ENCODE peak calls at places on chromosomes 13 and 19, in nine cellular contexts. V is PC-9; X is IMR-90; D is OCI-LY7; K is thoracic aorta; N is hepatocyte; E is suprapubic skin; F is CD8-positive, alpha-beta T cell; G is lower lobe of right lung. H is an unnamed sample.

GRCh38 chr13:110681868-110682550 is 23.9 kb downstream of the CARS2 start:
- DNase-seq in V (no peak), X (no peak), D (no peak), K (no peak), N (no peak), E (no peak), F (no peak), G (no peak), H (no peak)

GRCh38 chr19:54325194-54325621 is 12.2 kb upstream of the LILRA5 start:
- DNase-seq in V (peak), X (peak), D (peak), K (no peak), N (peak), E (no peak), F (peak), G (no peak), H (no peak)

GRCh38 chr13:20069956-20070355 is 90.9 kb downstream of the GJA3 start:
- DNase-seq in V (no peak), X (no peak), D (no peak), K (no peak), N (no peak), E (no peak), F (no peak), G (no peak), H (no peak)

GRCh38 chr19:18208098-18208951 is 4.5 kb upstream of the RAB3A start:
- DNase-seq in V (peak), X (peak), D (peak), K (no peak), N (no peak), E (no peak), F (peak), G (peak), H (peak)

GRCh38 chr13:20053016-20053415 is 94.5 kb downstream of the ZMYM2 start:
- DNase-seq in V (no peak), X (no peak), D (no peak), K (no peak), N (no peak), E (no peak), F (no peak), G (no peak), H (no peak)

GRCh38 chr19:38559428-38560401 is 58.0 kb downstream of the MAP4K1 start:
- DNase-seq in V (no peak), X (no peak), D (peak), K (no peak), N (no peak), E (no peak), F (peak), G (peak), H (no peak)

GRCh38 chr13:28532226-28533048 is 37.5 kb upstream of the FLT1 start:
- DNase-seq in V (no peak), X (no peak), D (no peak), K (no peak), N (peak), E (no peak), F (no peak), G (peak), H (no peak)

GRCh38 chr19:46958542-46958941 is 61.1 kb upstream of the NPAS1 start:
- DNase-seq in V (no peak), X (peak), D (no peak), K (no peak), N (no peak), E (no peak), F (no peak), G (no peak), H (no peak)

GRCh38 chr19:10052602-10053360 is 33.3 kb upstream of the SHFL start:
- DNase-seq in V (no peak), X (no peak), D (no peak), K (no peak), N (no peak), E (no peak), F (no peak), G (no peak), H (no peak)

GRCh38 chr13:50126378-50127016 is 111.3 kb downstream of the KCNRG start:
- DNase-seq in V (no peak), X (peak), D (peak), K (no peak), N (peak), E (no peak), F (no peak), G (no peak), H (peak)

GRCh38 chr19:8639821-8640401 is 9.5 kb downstream of the NFILZ start:
- DNase-seq in V (no peak), X (no peak), D (no peak), K (no peak), N (no peak), E (no peak), F (no peak), G (no peak), H (no peak)

GRCh38 chr13:23147264-23147663 is 33.5 kb upstream of the SGCG start:
- DNase-seq in V (no peak), X (no peak), D (no peak), K (no peak), N (no peak), E (no peak), F (no peak), G (no peak), H (no peak)

GRCh38 chr13:40193290-40194203 is 472.9 kb downstream of the FOXO1 start:
- DNase-seq in V (no peak), X (no peak), D (no peak), K (peak), N (no peak), E (no peak), F (no peak), G (no peak), H (no peak)

GRCh38 chr13:100694722-100695644 is 20.4 kb upstream of the TMTC4 start:
- DNase-seq in V (peak), X (peak), D (no peak), K (no peak), N (peak), E (no peak), F (no peak), G (no peak), H (no peak)

GRCh38 chr13:113768018-113768905 is 9.2 kb downstream of the TMEM255B start:
- DNase-seq in V (no peak), X (no peak), D (no peak), K (no peak), N (no peak), E (no peak), F (no peak), G (no peak), H (no peak)

GRCh38 chr13:91185294-91185863 is 162.1 kb upstream of the MIR17HG start:
- DNase-seq in V (no peak), X (peak), D (peak), K (no peak), N (no peak), E (no peak), F (no peak), G (no peak), H (no peak)

GRCh38 chr19:17205237-17206140 is 9.7 kb upstream of the USE1 start:
- DNase-seq in V (peak), X (peak), D (peak), K (no peak), N (peak), E (no peak), F (peak), G (peak), H (no peak)

GRCh38 chr19:5093953-5094718 is 125.2 kb downstream of the KDM4B start:
- DNase-seq in V (no peak), X (no peak), D (no peak), K (no peak), N (no peak), E (no peak), F (no peak), G (no peak), H (no peak)

GRCh38 chr13:30377312-30377685 is 45.0 kb upstream of the UBE2L5 start:
- DNase-seq in V (no peak), X (no peak), D (no peak), K (no peak), N (no peak), E (no peak), F (no peak), G (no peak), H (no peak)

GRCh38 chr19:35935911-35936737 is at the start of gene LRFN3:
- DNase-seq in V (peak), X (peak), D (peak), K (no peak), N (peak), E (no peak), F (peak), G (peak), H (no peak)

GRCh38 chr19:789473-790052 is 7.7 kb upstream of the PTBP1 start:
- DNase-seq in V (no peak), X (no peak), D (no peak), K (no peak), N (no peak), E (no peak), F (no peak), G (no peak), H (no peak)

GRCh38 chr19:44590245-44591059 is 22.9 kb upstream of the IGSF23 start:
- DNase-seq in V (no peak), X (no peak), D (no peak), K (no peak), N (no peak), E (no peak), F (no peak), G (no peak), H (no peak)

GRCh38 chr13:86986448-86986847 is 684.7 kb upstream of the SLITRK5 start:
- DNase-seq in V (no peak), X (peak), D (no peak), K (no peak), N (no peak), E (no peak), F (no peak), G (no peak), H (no peak)

GRCh38 chr19:46211201-46211881 is 18.2 kb upstream of the IGFL1 start:
- DNase-seq in V (peak), X (no peak), D (no peak), K (no peak), N (peak), E (no peak), F (no peak), G (peak), H (no peak)

GRCh38 chr13:44292545-44292944 is 81.1 kb upstream of the SERP2 start:
- DNase-seq in V (no peak), X (no peak), D (no peak), K (no peak), N (no peak), E (no peak), F (no peak), G (no peak), H (no peak)

GRCh38 chr13:109804654-109805053 is 18.3 kb upstream of the IRS2 start:
- DNase-seq in V (no peak), X (no peak), D (no peak), K (no peak), N (no peak), E (no peak), F (no peak), G (no peak), H (no peak)

GRCh38 chr13:93951153-93951552 is 528.3 kb downstream of the DCT start:
- DNase-seq in V (no peak), X (peak), D (no peak), K (no peak), N (no peak), E (no peak), F (no peak), G (no peak), H (no peak)

GRCh38 chr19:10122066-10122465 is 2.4 kb upstream of the EIF3G start:
- DNase-seq in V (no peak), X (peak), D (no peak), K (no peak), N (no peak), E (no peak), F (no peak), G (no peak), H (no peak)

GRCh38 chr13:64925284-64925683 is 2304.9 kb downstream of the PCDH9 start:
- DNase-seq in V (no peak), X (peak), D (no peak), K (no peak), N (peak), E (no peak), F (no peak), G (no peak), H (no peak)

GRCh38 chr13:82688400-82688999 is 1193.8 kb downstream of the SLITRK1 start:
- DNase-seq in V (no peak), X (peak), D (no peak), K (no peak), N (no peak), E (no peak), F (no peak), G (no peak), H (no peak)

GRCh38 chr13:113083022-113083373 is 22.6 kb upstream of the F7 start:
- DNase-seq in V (no peak), X (no peak), D (no peak), K (no peak), N (no peak), E (no peak), F (no peak), G (peak), H (no peak)

GRCh38 chr19:24078688-24079087 is 8.3 kb upstream of the ZNF254 start:
- DNase-seq in V (no peak), X (no peak), D (no peak), K (no peak), N (no peak), E (no peak), F (no peak), G (no peak), H (no peak)

GRCh38 chr19:45276284-45276687 is 25.2 kb downstream of the MARK4 start:
- DNase-seq in V (no peak), X (peak), D (peak), K (no peak), N (peak), E (no peak), F (no peak), G (no peak), H (no peak)

GRCh38 chr19:17997969-17998826 is 9.8 kb upstream of the ARRDC2 start:
- DNase-seq in V (peak), X (peak), D (peak), K (no peak), N (peak), E (no peak), F (no peak), G (no peak), H (no peak)

GRCh38 chr19:49241769-49242168 is 83.2 kb downstream of the SLC6A16 start:
- DNase-seq in V (no peak), X (no peak), D (no peak), K (no peak), N (no peak), E (no peak), F (no peak), G (no peak), H (no peak)

GRCh38 chr13:95296326-95296939 is 4.8 kb downstream of the ABCC4 start:
- DNase-seq in V (peak), X (no peak), D (peak), K (no peak), N (peak), E (no peak), F (no peak), G (peak), H (no peak)

GRCh38 chr19:56821675-56822074 is 18.9 kb downstream of the PEG3 start:
- DNase-seq in V (no peak), X (no peak), D (no peak), K (no peak), N (no peak), E (no peak), F (no peak), G (no peak), H (no peak)

DNA sequence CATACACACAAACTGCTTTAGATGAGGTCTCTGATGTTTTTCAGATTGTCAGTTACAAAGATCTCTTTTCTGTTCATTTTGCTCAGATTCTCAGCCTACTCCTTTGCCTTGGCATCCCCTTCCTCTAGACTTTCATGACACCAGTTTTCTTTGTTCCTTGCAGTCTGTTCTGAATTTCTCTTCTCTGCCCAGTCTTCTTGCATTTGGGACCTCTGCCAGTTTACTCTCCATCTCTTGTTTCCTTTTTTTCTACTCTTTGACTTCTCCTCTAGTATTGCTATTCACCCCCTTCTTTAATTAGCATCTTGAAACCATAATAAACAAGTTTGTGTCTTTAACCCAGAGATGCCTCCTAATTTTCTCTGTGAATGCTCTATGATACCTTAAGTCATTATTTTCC is 26.1 kb downstream of the EDNRB start:
- DNase-seq in V (no peak), X (no peak), D (no peak), K (no peak), N (no peak), E (no peak), F (no peak), G (no peak), H (no peak)
- H3K27ac ChIP-seq in V (no peak), X (no peak), D (no peak), K (no peak), N (no peak), E (no peak), F (no peak), G (no peak), H (no peak)

GRCh38 chr19:29610574-29611271 is 4.6 kb downstream of the POP4 start:
- DNase-seq in V (peak), X (peak), D (peak), K (peak), N (peak), E (peak), F (peak), G (peak), H (peak)
- H3K27ac ChIP-seq in V (no peak), X (no peak), D (peak), K (no peak), N (no peak), E (no peak), F (no peak), G (no peak), H (peak)

GRCh38 chr19:19529783-19530422 is 1.2 kb downstream of the YJEFN3 start:
- DNase-seq in V (no peak), X (no peak), D (no peak), K (no peak), N (no peak), E (no peak), F (no peak), G (no peak), H (no peak)
- H3K27ac ChIP-seq in V (no peak), X (no peak), D (no peak), K (no peak), N (no peak), E (no peak), F (no peak), G (no peak), H (no peak)

GRCh38 chr13:51222510-51223283 is 499 bp downstream of the FAM124A start:
- DNase-seq in V (no peak), X (no peak), D (no peak), K (no peak), N (peak), E (no peak), F (no peak), G (no peak), H (no peak)
- H3K27ac ChIP-seq in V (no peak), X (no peak), D (no peak), K (no peak), N (no peak), E (no peak), F (no peak), G (peak), H (no peak)

GRCh38 chr13:73973156-73973555 is 161.0 kb downstream of the KLF12 start:
- DNase-seq in V (no peak), X (no peak), D (peak), K (no peak), N (no peak), E (no peak), F (no peak), G (no peak), H (no peak)
- H3K27ac ChIP-seq in V (no peak), X (no peak), D (peak), K (no peak), N (no peak), E (no peak), F (no peak), G (no peak), H (no peak)

GRCh38 chr19:3576696-3577443 is 4.1 kb downstream of the HMG20B start:
- DNase-seq in V (no peak), X (peak), D (no peak), K (no peak), N (peak), E (no peak), F (no peak), G (no peak), H (no peak)

GRCh38 chr19:3577741-3578344 is 5.1 kb downstream of the HMG20B start:
- DNase-seq in V (no peak), X (no peak), D (no peak), K (no peak), N (no peak), E (no peak), F (no peak), G (no peak), H (no peak)

GRCh38 chr19:3575949-3576673 is 3.4 kb downstream of the HMG20B start:
- DNase-seq in V (no peak), X (no peak), D (no peak), K (no peak), N (no peak), E (no peak), F (no peak), G (no peak), H (no peak)

GRCh38 chr19:3578390-3578789 is 5.6 kb downstream of the HMG20B start:
- DNase-seq in V (no peak), X (no peak), D (no peak), K (no peak), N (no peak), E (no peak), F (no peak), G (no peak), H (no peak)

DNA sequence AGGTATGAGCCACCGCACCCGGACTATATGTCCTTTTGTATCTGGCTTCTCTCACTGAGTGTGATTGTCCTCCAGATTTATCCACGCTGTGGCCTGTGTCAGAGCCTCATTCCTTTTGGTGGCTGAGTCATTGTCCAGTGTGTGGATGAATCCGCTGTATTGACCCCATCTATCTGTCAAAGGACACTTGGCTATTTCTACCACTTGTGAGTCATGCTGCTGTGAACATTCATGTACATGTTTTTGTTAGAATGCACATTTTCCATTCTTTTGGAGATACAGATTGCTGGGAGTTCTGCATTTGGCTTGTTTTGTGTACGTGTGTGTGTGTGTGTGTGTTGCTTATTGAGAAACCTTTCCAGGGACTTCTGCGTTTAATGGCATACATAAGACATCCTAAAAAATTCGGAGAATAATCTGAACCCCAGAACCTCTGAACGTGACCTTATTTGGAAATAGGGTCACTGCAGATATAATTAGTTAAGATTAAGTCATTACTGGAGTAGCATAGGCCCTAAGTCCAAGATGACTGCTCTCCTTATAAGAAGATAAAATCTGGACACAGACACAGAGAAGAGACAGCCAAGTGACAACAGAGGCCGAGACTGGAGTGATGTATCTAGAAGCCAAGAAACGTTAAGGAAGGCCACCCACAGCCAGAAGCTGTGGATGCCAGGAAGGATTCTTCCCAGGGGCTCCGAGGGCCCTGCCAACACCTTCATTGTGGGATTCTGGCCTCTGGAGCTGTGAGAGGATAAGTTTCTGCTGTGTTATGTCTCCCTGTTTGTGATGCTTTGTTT is 4.9 kb upstream of the GIPC3 start:
- DNase-seq in V (no peak), X (peak), D (no peak), K (no peak), N (no peak), E (no peak), F (no peak), G (no peak), H (no peak)
- H3K27ac ChIP-seq in V (no peak), X (peak), D (no peak), K (peak), N (no peak), E (no peak), F (no peak), G (no peak), H (no peak)

H was measured in HL-60.